ENCODE peak calls at places on chromosomes 4 and X, in six cellular contexts. A is non-pigmented ciliary epithelial cell; W is sciatic nerve; P is activated naive CD8-positive, alpha-beta T cell treated with anti-CD3 and anti-CD28 coated beads, Interleukin-2, amount 50 U/mL, for 24 hours; I is kidney epithelial cell; Q is DMS53. G is an unnamed sample.

GRCh38 chr4:159048166-159048886 is 54.6 kb upstream of the RAPGEF2 start:
- DNase-seq in P (no peak), I (peak; percentile 38), W (peak; percentile 80), Q (peak; percentile 73), A (peak; percentile 55), G (no peak)

GRCh38 chr4:41028392-41029076 is 185.8 kb downstream of the APBB2 start:
- DNase-seq in W (no peak), A (peak; percentile 17), Q (no peak), I (no peak), P (no peak), G (no peak)

GRCh38 chr4:101114936-101115372 is 232.4 kb downstream of the PPP3CA start:
- DNase-seq in I (peak; percentile 23), W (no peak), Q (peak; percentile 18), A (peak; percentile 23), P (no peak), G (no peak)

GRCh38 chr4:35025152-35025834 is 1219.0 kb downstream of the ARAP2 start:
- DNase-seq in A (no peak), P (no peak), W (no peak), I (no peak), Q (no peak), G (no peak)

GRCh38 chr4:145795535-145795934 is 115.6 kb downstream of the C4orf51 start:
- DNase-seq in Q (no peak), A (no peak), I (no peak), W (no peak), P (no peak), G (no peak)

GRCh38 chr4:108959497-108959896 is 196.6 kb upstream of the ETNPPL start:
- DNase-seq in P (no peak), I (no peak), W (no peak), A (no peak), Q (no peak), G (no peak)

GRCh38 chrX:63919081-63919480 is 134.1 kb upstream of the ARHGEF9 start:
- DNase-seq in I (no peak), P (no peak), Q (no peak), A (no peak), W (no peak), G (no peak)

GRCh38 chr4:37601527-37601926 is 84.6 kb downstream of the RELL1 start:
- DNase-seq in W (no peak), P (no peak), Q (no peak), A (peak; percentile 19), I (no peak), G (no peak)

GRCh38 chr4:183563874-183564273 is 59.0 kb downstream of the ING2 start:
- DNase-seq in P (no peak), I (peak; percentile 56), A (peak; percentile 14), Q (no peak), W (no peak), G (no peak)

GRCh38 chr4:71209161-71209560 is 129.7 kb upstream of the SLC4A4 start:
- DNase-seq in Q (no peak), I (no peak), P (no peak), A (peak; percentile 71), W (no peak), G (no peak)

GRCh38 chr4:61831987-61832386 is 631.9 kb downstream of the ADGRL3 start:
- DNase-seq in Q (no peak), I (no peak), P (no peak), A (no peak), W (no peak), G (no peak)

GRCh38 chr4:36523182-36523581 is 241.8 kb downstream of the DTHD1 start:
- DNase-seq in W (no peak), A (no peak), Q (no peak), I (no peak), P (no peak), G (no peak)

GRCh38 chr4:169412046-169412445 is 141.3 kb upstream of the SH3RF1 start:
- DNase-seq in W (no peak), P (no peak), A (no peak), I (no peak), Q (peak; percentile 55), G (no peak)

GRCh38 chr4:7451800-7452199 is 17.1 kb upstream of the PSAPL1 start:
- DNase-seq in Q (no peak), A (no peak), I (no peak), P (no peak), W (no peak), G (no peak)

GRCh38 chr4:96149911-96150310 is 310.0 kb downstream of the PDHA2 start:
- DNase-seq in I (no peak), A (no peak), P (no peak), Q (no peak), W (no peak), G (no peak)

GRCh38 chr4:138831943-138832342 is 183.6 kb upstream of the NOCT start:
- DNase-seq in A (no peak), I (no peak), Q (peak; percentile 15), W (no peak), P (no peak), G (no peak)

G was measured in activated CD8-positive, alpha-beta T cell treated with anti-CD3 and anti-CD28 coated beads, Interleukin-2, amount 10 ng/mL, durations not matched to agents 7 days and 5 days.